ENCODE peak calls at places on chromosome 1, in ten cellular contexts. L is psoas muscle, E is stomach, N is HCT116, O is right atrium auricular region, K is upper lobe of right lung, J is uterus, Y is lower lobe of right lung, W is astrocyte of the spinal cord, S is dorsolateral prefrontal cortex. M is an unnamed sample.

GRCh38 chr1:161491472-161491871 is 13.8 kb upstream of the FCGR2A start:
- DNase-seq in L (no peak), N (no peak), J (no peak), K (no peak), E (no peak), S (no peak), O (no peak), W (no peak), Y (no peak), M (no peak)

GRCh38 chr1:62076286-62076685 is 118.4 kb upstream of the L1TD1 start:
- DNase-seq in N (peak), O (no peak), L (no peak), E (no peak), Y (no peak), W (peak), S (no peak), J (no peak), K (no peak), M (peak)

GRCh38 chr1:30908886-30909777 is 574 bp upstream of the SDC3 start:
- DNase-seq in E (no peak), O (no peak), K (peak), Y (no peak), L (no peak), W (no peak), N (no peak), S (peak), J (peak), M (no peak)

GRCh38 chr1:94883688-94884087 is 43.2 kb downstream of the CNN3 start:
- DNase-seq in E (no peak), S (no peak), J (no peak), Y (no peak), K (no peak), L (no peak), N (no peak), O (no peak), W (peak), M (peak)

GRCh38 chr1:45846931-45847330 is 43.5 kb downstream of the MAST2 start:
- DNase-seq in Y (no peak), E (no peak), W (peak), K (no peak), O (no peak), L (no peak), N (no peak), S (no peak), J (no peak), M (peak)

GRCh38 chr1:224730540-224730939 is 114.4 kb downstream of the CNIH3 start:
- DNase-seq in J (no peak), W (no peak), O (no peak), Y (no peak), E (no peak), L (no peak), S (no peak), N (no peak), K (no peak), M (peak)

GRCh38 chr1:2516124-2516523 is 10.3 kb downstream of the PANK4 start:
- DNase-seq in N (no peak), E (no peak), W (no peak), K (no peak), O (no peak), J (no peak), S (no peak), L (no peak), Y (no peak), M (no peak)

GRCh38 chr1:34918609-34919561 is 10.6 kb downstream of the DLGAP3 start:
- DNase-seq in L (peak), O (no peak), K (no peak), N (no peak), W (no peak), J (no peak), S (peak), Y (peak), E (no peak), M (no peak)

GRCh38 chr1:185880779-185881333 is 146.7 kb downstream of the HMCN1 start:
- DNase-seq in W (no peak), O (no peak), K (no peak), N (no peak), J (no peak), L (no peak), E (no peak), S (no peak), Y (no peak), M (no peak)

GRCh38 chr1:8529901-8530300 is 212.0 kb downstream of the SLC45A1 start:
- DNase-seq in J (no peak), E (no peak), W (no peak), N (no peak), Y (no peak), S (no peak), K (no peak), O (no peak), L (no peak), M (no peak)

GRCh38 chr1:8523641-8524206 is 205.8 kb downstream of the SLC45A1 start:
- DNase-seq in Y (no peak), N (no peak), O (no peak), S (no peak), W (no peak), E (no peak), L (no peak), K (no peak), J (no peak), M (no peak)

GRCh38 chr1:8520483-8520966 is 202.6 kb downstream of the SLC45A1 start:
- DNase-seq in E (no peak), K (no peak), J (no peak), W (peak), O (no peak), N (no peak), L (no peak), Y (no peak), S (no peak), M (no peak)

GRCh38 chr1:8524637-8525157 is 206.8 kb downstream of the SLC45A1 start:
- DNase-seq in W (no peak), S (no peak), O (no peak), L (no peak), N (no peak), K (no peak), J (no peak), Y (no peak), E (no peak), M (peak)

DNA sequence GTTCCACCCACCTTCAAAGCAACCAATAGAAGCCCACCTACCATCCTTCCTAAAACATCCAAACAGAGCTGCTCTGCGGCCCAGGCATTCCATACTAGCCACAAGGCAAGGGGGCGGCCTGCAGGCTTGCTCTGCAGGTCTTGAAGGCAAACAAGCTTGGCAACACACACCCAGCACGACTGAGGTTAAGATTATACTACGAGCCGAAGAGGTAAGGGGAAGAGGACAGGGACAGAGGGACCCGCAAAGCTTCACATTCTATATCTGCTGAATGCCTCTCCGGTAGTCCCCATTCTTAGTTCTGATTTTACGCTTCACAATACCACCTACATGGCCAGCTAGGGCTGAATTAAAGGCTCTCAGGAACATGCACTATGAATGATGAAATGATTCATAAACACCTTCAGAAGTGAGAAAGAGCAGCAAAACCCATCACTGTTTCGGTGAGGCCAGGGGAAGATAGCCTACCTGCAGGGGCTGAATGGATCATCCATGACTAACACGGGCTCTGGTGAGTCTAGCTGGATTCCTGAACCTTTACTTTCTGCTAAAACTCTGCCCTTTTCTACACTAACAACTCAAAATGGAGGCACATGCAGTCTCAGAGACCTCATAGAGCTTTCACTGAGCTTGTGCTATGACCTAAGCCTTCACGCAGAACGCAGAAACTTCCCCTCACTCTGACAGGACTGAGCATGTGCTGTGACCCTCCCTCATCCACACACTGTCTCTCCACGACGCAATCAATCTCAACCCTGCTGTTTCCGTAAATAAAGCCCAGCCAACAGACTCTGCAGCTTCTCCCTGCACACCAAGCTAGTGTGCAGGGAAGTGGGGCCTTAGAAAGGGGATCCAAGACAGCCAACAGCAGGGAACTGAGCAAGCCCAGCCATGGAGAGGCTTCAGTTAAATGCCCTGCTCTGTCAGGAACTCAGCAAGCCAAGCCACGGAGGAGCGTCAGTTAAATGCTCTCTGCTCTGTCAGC is 207.7 kb downstream of the SLC45A1 start:
- DNase-seq in L (peak), J (peak), E (peak), Y (peak), S (peak), N (peak), O (peak), K (peak), W (peak), M (peak)
- TF ChIP-seq CTCF in L (no peak), J (peak), E (no peak), Y (no peak), S (peak), N (no peak), O (no peak), K (no peak), W (no peak), M (no peak)

GRCh38 chr1:6476483-6476882 is 10.5 kb upstream of the TNFRSF25 start:
- DNase-seq in L (no peak), E (no peak), S (no peak), K (no peak), N (no peak), O (no peak), W (no peak), Y (no peak), J (no peak), M (no peak)
- H3K4me3 ChIP-seq in L (no peak), E (no peak), S (no peak), K (no peak), N (no peak), O (no peak), W (no peak), Y (no peak), J (no peak), M (no peak)

GRCh38 chr1:183520379-183520778 is 48.1 kb downstream of the SMG7 start:
- DNase-seq in E (no peak), W (no peak), J (no peak), L (no peak), N (no peak), K (no peak), O (no peak), Y (no peak), S (no peak), M (no peak)
- TF ChIP-seq CTCF in E (no peak), W (no peak), J (no peak), L (no peak), N (no peak), K (no peak), O (no peak), Y (no peak), S (no peak), M (no peak)

GRCh38 chr1:59696421-59697115 is 118.2 kb upstream of the HOOK1 start:
- DNase-seq in K (no peak), L (no peak), N (no peak), W (no peak), J (no peak), Y (no peak), O (no peak), E (no peak), S (no peak), M (no peak)
- H3K4me3 ChIP-seq in K (peak), L (peak), N (no peak), W (no peak), J (no peak), Y (no peak), O (no peak), E (no peak), S (no peak), M (no peak)

GRCh38 chr1:206661161-206661820 is 23.4 kb upstream of the MAPKAPK2 start:
- DNase-seq in N (no peak), L (no peak), J (no peak), Y (no peak), K (no peak), O (no peak), E (no peak), S (no peak), W (no peak), M (no peak)

GRCh38 chr1:206662396-206663092 is 22.2 kb upstream of the MAPKAPK2 start:
- DNase-seq in J (no peak), W (no peak), Y (no peak), O (no peak), S (no peak), L (no peak), E (no peak), K (no peak), N (no peak), M (no peak)

GRCh38 chr1:206666954-206667353 is 17.8 kb upstream of the MAPKAPK2 start:
- DNase-seq in W (no peak), E (no peak), K (no peak), O (no peak), N (no peak), Y (no peak), L (no peak), S (no peak), J (no peak), M (no peak)

GRCh38 chr1:206664740-206665139 is 20.0 kb upstream of the MAPKAPK2 start:
- DNase-seq in L (no peak), S (no peak), E (no peak), W (no peak), Y (no peak), K (no peak), O (no peak), J (no peak), N (no peak), M (no peak)

GRCh38 chr1:206663832-206664652 is 20.7 kb upstream of the MAPKAPK2 start:
- DNase-seq in N (peak), K (no peak), W (peak), J (peak), S (no peak), L (peak), O (peak), Y (no peak), E (peak), M (peak)
- TF ChIP-seq CTCF in N (peak), K (peak), W (peak), J (peak), S (peak), L (peak), O (peak), Y (peak), E (peak), M (peak)

GRCh38 chr1:40301066-40301465 is 16.0 kb downstream of the COL9A2 start:
- DNase-seq in E (no peak), J (no peak), L (no peak), K (no peak), N (no peak), W (no peak), S (no peak), O (no peak), Y (no peak), M (no peak)
- H3K4me3 ChIP-seq in E (no peak), J (no peak), L (no peak), K (no peak), N (no peak), W (no peak), S (no peak), O (no peak), Y (no peak), M (no peak)

GRCh38 chr1:154696001-154696400 is 88.0 kb upstream of the ADAR start:
- DNase-seq in L (no peak), N (no peak), S (no peak), O (no peak), K (no peak), W (no peak), J (no peak), Y (no peak), E (no peak), M (no peak)
- TF ChIP-seq CTCF in L (no peak), N (peak), S (no peak), O (peak), K (no peak), W (peak), J (peak), Y (peak), E (no peak), M (no peak)

M was measured in foreskin fibroblast.